ENCODE peak calls at places on chromosomes 1 and 21, in five cellular contexts. S, B, J, E and D are unnamed samples.
A peak's percentile ranks its signal among the peaks of the same experiment; 100 is the strongest.

GRCh38 chr21:42425603-42425985 is 21.9 kb downstream of the UBASH3A start:
- DNase-seq in S (no peak), B (no peak), J (peak; percentile 68), E (no peak), D (peak; percentile 54)

GRCh38 chr1:115275216-115275615 is 62.8 kb downstream of the NGF start:
- DNase-seq in S (peak; percentile 30), B (no peak), J (peak; percentile 25), E (no peak), D (no peak)

GRCh38 chr1:159917533-159917932 is 7.8 kb downstream of the TAGLN2 start:
- DNase-seq in S (peak; percentile 36), B (no peak), J (no peak), E (no peak), D (no peak)

GRCh38 chr1:81305997-81306452 is 494.7 kb upstream of the ADGRL2 start:
- DNase-seq in S (peak; percentile 67), B (no peak), J (peak; percentile 65), E (peak; percentile 21), D (no peak)

GRCh38 chr21:34807146-34807880 is 138.5 kb downstream of the CLIC6 start:
- DNase-seq in S (peak; percentile 98), B (peak; percentile 45), J (peak; percentile 65), E (peak; percentile 81), D (peak; percentile 87)

GRCh38 chr1:15354580-15354965 is 55.1 kb upstream of the EFHD2 start:
- DNase-seq in S (peak; percentile 54), B (no peak), J (no peak), E (no peak), D (no peak)

GRCh38 chr1:39666772-39667171 is 5.1 kb downstream of the NT5C1A start:
- DNase-seq in S (no peak), B (no peak), J (peak; percentile 92), E (no peak), D (peak; percentile 87)

GRCh38 chr1:51697160-51697559 is 80.3 kb downstream of the OSBPL9 start:
- DNase-seq in S (peak; percentile 28), B (no peak), J (no peak), E (no peak), D (no peak)

GRCh38 chr1:164518692-164519332 is 40.2 kb upstream of the PBX1 start:
- DNase-seq in S (no peak), B (no peak), J (peak; percentile 2), E (no peak), D (no peak)

GRCh38 chr21:45432575-45433255 is 27.8 kb downstream of the COL18A1 start:
- DNase-seq in S (no peak), B (no peak), J (no peak), E (no peak), D (no peak)

GRCh38 chr1:111199881-111200801 is at the start of gene DENND2D:
- DNase-seq in S (no peak), B (no peak), J (peak; percentile 92), E (no peak), D (peak; percentile 87)

GRCh38 chr1:116881879-116882520 is 27.7 kb upstream of the PTGFRN start:
- DNase-seq in S (peak; percentile 90), B (peak; percentile 56), J (peak; percentile 75), E (peak; percentile 18), D (peak; percentile 66)

GRCh38 chr21:36966846-36967657 is 583 bp upstream of the HLCS start:
- DNase-seq in S (no peak), B (no peak), J (no peak), E (no peak), D (no peak)

GRCh38 chr1:203031467-203031866 is 5.2 kb downstream of the PPFIA4 start:
- DNase-seq in S (no peak), B (no peak), J (no peak), E (no peak), D (no peak)

DNA sequence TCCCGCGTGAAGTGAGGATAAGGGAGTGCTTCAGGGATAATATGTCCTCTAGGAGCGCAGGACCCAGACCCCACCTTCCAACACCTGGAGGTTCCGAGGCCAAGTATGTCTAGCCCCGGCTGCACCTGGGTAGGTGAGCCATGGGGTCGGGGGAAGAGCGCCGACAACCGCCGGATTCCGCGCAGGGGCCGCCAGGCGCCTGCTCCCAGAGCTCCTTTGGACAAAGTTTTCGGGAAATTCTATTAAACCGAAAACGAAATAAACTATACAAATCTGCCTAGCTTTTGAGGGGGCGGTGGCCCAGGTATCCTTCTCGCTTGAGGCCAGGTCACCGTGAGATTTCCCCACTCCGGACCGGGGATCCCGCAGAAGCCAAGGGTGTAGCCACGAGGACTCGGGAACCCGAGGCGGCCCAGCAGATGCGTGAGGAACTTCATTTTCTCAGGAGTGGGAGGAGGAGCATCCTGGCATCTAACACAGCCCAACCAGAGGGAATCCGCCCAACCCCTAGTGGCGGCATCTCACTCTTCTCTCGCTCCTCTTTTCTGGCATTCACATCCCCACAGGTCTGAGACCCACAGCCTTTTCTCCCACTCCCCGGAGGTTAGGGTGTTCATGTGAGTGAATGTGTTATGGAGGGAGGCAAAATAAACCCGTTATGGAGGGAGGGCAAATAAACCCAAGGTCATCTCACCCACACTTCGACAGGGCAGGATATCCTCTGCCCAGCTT is 2.3 kb upstream of the DMRTA2 start:
- DNase-seq in S (peak; percentile 18), B (no peak), J (no peak), E (no peak), D (no peak)
- TF ChIP-seq CTCF in S (peak; percentile 36), B (no peak), J (no peak), E (peak; percentile 1), D (no peak)

GRCh38 chr1:113388621-113389355 is 1.5 kb upstream of the MAGI3 start:
- DNase-seq in S (peak; percentile 48), B (no peak), J (peak; percentile 10), E (no peak), D (peak; percentile 19)
- TF ChIP-seq CTCF in S (peak; percentile 24), B (no peak), J (no peak), E (no peak), D (no peak)

DNA sequence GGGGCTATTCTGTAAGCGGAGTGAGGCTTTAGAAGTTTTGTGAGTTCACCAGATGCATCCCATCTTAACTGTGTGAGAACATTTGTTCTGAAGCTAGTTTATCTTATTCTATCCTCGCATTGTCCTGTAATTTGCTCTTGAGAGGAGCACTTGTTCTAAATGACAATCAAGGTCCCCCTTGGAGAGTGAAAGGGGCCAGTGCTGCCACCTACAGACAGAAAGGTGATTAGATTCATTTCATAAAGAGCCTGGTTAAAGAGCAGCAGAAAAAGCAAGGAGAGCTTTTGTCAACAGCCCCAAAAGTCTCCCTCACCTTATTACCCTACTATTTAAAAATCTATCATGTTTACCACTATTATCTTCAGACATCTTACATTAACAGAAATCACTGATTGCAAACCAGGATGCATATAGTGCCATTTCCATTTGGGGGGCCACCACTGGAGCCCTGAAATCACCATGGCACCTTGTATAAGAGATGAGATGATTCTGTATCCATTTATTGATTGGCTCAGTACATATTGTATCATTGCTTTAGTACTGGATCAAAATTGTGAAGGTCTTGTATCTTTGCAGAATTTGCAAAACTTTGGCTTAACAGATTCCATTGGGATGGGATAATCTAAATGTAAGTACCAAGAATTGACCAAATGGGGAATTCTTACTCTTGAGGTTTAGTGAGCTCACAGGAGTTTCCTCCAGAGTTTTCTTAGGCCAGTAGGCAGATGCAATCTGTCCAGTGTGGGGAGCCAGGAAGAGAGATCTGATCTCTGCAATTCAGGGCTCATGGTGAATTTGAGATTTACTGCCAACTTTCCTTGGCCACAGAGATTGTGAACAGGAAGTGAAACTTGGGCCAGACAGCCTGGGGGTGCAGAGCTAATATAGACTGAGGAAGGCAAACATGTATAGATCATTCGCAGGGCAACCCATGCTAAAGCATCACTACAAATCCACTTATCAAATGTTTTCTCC is 64.3 kb upstream of the TRABD2B start:
- DNase-seq in S (peak; percentile 68), B (peak; percentile 31), J (peak; percentile 44), E (no peak), D (peak; percentile 56)
- TF ChIP-seq CTCF in S (peak; percentile 79), B (no peak), J (peak; percentile 56), E (peak; percentile 61), D (peak; percentile 57)

DNA sequence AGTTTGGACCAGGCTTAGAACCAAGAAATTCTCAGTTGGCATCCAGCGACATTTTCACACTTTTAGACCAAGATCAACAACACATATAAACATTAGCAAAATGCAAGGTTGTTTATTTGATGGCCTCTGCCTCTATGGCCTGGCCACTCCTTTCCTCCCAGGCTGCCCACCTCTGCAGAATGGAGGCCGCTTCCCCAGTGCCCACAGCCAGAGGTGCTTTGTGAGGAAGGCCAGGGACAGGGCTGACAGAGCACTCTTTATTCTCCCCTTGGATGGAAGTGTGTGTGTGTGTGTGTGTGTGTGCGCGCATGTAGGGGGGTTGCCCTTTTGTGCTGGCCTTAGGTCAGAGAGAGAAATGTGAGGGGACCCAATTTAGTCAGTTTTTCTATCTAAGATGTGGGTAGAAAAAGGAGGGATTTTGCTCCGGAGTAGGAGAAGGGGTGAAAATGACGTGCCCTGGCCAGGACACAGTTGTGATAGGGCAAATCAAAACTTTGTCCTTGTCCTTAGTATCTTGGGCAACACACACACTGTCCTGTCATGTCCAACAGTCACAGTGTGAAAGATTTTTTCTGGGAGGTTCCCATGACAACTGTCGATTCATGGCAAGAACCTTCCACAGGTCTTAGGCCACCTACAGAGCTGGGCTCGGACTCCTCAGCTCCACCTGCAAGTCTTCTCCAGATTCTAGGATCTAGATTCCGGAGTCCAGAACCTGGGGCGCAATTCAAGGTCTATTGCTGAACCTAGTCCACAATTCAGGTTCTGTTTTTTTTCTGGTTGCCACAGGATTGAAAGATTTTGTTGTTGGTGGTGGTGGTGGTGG is 104.9 kb upstream of the SLC2A1 start:
- DNase-seq in S (no peak), B (no peak), J (no peak), E (no peak), D (no peak)
- TF ChIP-seq CTCF in S (no peak), B (no peak), J (no peak), E (no peak), D (no peak)

DNA sequence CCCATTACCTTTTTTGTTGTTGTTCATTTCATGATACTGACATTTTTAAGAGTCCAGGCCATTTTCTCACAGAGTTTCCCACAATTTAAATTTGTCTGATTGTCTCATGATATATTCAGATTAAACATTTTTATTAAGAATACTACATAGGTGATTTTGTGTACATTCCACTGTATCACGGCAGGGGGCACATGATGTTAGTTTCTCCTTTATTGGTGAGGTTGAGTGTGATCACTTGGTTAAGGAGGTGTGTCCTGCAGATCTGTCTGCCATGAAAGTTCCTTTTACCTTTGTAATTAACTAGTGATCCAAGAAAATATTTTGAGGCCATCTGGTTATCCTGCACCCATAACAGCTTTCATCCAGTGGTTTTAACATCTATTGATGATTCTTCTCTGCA is 11.8 kb downstream of the RTCA start:
- DNase-seq in S (peak; percentile 5), B (no peak), J (peak; percentile 52), E (no peak), D (peak; percentile 39)
- TF ChIP-seq CTCF in S (no peak), B (no peak), J (peak; percentile 2), E (no peak), D (no peak)

GRCh38 chr1:5620418-5620817 is 371.8 kb downstream of the NPHP4 start:
- DNase-seq in S (no peak), B (no peak), J (no peak), E (no peak), D (no peak)

GRCh38 chr1:5619469-5619868 is 372.8 kb downstream of the NPHP4 start:
- DNase-seq in S (no peak), B (no peak), J (no peak), E (no peak), D (no peak)

GRCh38 chr1:5621692-5622091 is 370.5 kb downstream of the NPHP4 start:
- DNase-seq in S (no peak), B (no peak), J (no peak), E (no peak), D (no peak)

GRCh38 chr1:5622412-5622811 is 369.8 kb downstream of the NPHP4 start:
- DNase-seq in S (peak; percentile 26), B (no peak), J (no peak), E (no peak), D (no peak)

DNA sequence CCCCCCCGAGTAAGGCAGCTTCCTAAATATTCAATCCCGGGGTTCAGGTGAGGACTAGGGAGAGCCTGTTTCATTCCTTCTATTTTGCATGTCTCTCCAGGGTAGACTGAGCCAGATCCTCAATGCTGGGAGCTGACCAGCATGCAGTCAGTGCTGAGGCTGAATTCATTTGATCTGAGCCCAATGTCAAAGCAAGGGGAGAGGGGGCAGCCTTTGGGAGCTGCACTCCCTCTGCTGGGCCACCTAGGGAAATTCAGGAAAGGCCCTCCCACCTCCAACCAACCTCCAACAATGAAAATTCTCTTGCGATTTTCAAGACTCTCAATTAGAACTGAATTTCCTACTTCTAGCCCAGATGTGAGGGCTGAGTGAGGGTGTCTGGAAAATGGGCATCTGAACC is 371.2 kb downstream of the NPHP4 start:
- DNase-seq in S (peak; percentile 4), B (no peak), J (no peak), E (no peak), D (no peak)
- TF ChIP-seq CTCF in S (peak; percentile 39), B (no peak), J (peak; percentile 5), E (no peak), D (no peak)